ENCODE peak calls at places on chromosomes 6 and 20, in five cellular contexts. P is choroid plexus epithelial cell, H is fibroblast of lung, Q is right lobe of liver, L is omental fat pad. C is an unnamed sample.

GRCh38 chr6:119671105-119671504 is 321.5 kb upstream of the MAN1A1 start:
- DNase-seq in H (no peak), L (no peak), Q (no peak), P (no peak), C (no peak)

GRCh38 chr6:3442444-3443220 is 14.2 kb downstream of the SLC22A23 start:
- DNase-seq in L (no peak), H (peak), P (peak), Q (no peak), C (no peak)

GRCh38 chr6:138393871-138394783 is 9.9 kb upstream of the HEBP2 start:
- DNase-seq in Q (no peak), L (no peak), P (no peak), H (no peak), C (no peak)

GRCh38 chr6:9482030-9482731 is 932.7 kb downstream of the TFAP2A start:
- DNase-seq in L (no peak), Q (no peak), P (peak), H (peak), C (no peak)

GRCh38 chr6:122276637-122277036 is 122.8 kb upstream of the HSF2 start:
- DNase-seq in H (no peak), L (no peak), P (no peak), Q (no peak), C (no peak)

GRCh38 chr6:7050911-7051779 is 56.6 kb upstream of the RREB1 start:
- DNase-seq in H (peak), Q (peak), L (peak), P (peak), C (no peak)

GRCh38 chr6:52663120-52663934 is 7.6 kb upstream of the TMEM14A start:
- DNase-seq in L (no peak), P (peak), Q (no peak), H (peak), C (no peak)

GRCh38 chr6:32932132-32932868 is 8.5 kb downstream of the HLA-DMB start:
- DNase-seq in L (no peak), P (peak), H (peak), Q (no peak), C (no peak)

GRCh38 chr6:157198425-157199279 is 124.7 kb downstream of the TMEM242 start:
- DNase-seq in Q (no peak), L (no peak), P (no peak), H (no peak), C (no peak)

GRCh38 chr6:42295688-42296087 is 78.0 kb upstream of the MRPS10 start:
- DNase-seq in Q (no peak), P (no peak), H (no peak), L (no peak), C (no peak)

GRCh38 chr20:61704661-61705060 is 361.0 kb downstream of the TAF4 start:
- DNase-seq in H (no peak), Q (no peak), L (no peak), P (no peak), C (no peak)

GRCh38 chr6:163965426-163966348 is 551.2 kb downstream of the QKI start:
- DNase-seq in P (peak), L (no peak), Q (no peak), H (peak), C (no peak)

GRCh38 chr20:62694106-62694505 is 14.5 kb upstream of the NTSR1 start:
- DNase-seq in P (no peak), L (no peak), H (no peak), Q (no peak), C (no peak)

GRCh38 chr6:53168516-53169257 is 20.0 kb upstream of the GCM1 start:
- DNase-seq in H (peak), L (no peak), Q (no peak), P (peak), C (no peak)

GRCh38 chr6:39388526-39389371 is 66.2 kb upstream of the KCNK16 start:
- DNase-seq in H (peak), P (no peak), Q (no peak), L (no peak), C (no peak)

GRCh38 chr20:11296221-11296620 is 621.5 kb upstream of the BTBD3 start:
- DNase-seq in Q (no peak), L (no peak), P (no peak), H (no peak), C (no peak)

GRCh38 chr6:164753517-164753916 is 555.9 kb downstream of the C6orf118 start:
- DNase-seq in Q (no peak), P (peak), H (peak), L (no peak), C (no peak)

DNA sequence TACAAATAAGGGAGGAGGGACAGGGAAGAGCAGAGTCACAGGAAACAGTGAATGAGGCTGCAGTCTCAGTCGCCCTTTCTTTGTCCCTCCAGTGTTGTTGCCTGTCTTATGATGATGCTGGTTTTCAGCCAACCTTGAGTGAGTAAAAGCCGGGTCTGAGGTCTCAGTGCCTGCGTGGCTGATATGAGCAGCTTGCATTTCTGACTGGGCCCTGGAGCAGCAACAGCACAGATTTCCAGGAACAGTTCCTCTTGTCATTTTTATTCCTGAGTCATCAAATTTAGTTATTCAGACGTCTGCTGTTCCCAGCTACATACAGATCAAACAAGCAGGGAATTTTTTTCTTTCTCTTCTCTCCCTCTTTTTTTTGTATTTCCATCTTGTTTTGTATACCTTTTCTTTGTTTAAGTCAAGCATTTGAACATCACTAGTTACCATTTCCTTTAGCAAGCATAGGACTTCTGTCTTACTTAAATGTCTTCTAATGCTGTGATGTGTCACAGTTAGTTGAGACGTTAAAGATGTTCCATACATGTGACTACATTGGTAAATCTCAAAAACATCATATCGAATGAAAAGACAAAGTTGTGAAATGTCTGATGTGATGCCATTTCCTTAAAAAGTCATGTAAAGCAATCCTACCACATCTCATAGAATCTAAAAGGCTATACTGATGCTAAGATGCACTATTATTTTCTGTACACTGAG is 26.6 kb downstream of the SLC16A10 start:
- DNase-seq in L (no peak), P (peak), H (peak), Q (peak), C (no peak)
- TF ChIP-seq CTCF in L (no peak), P (no peak), H (no peak), Q (no peak), C (no peak)

DNA sequence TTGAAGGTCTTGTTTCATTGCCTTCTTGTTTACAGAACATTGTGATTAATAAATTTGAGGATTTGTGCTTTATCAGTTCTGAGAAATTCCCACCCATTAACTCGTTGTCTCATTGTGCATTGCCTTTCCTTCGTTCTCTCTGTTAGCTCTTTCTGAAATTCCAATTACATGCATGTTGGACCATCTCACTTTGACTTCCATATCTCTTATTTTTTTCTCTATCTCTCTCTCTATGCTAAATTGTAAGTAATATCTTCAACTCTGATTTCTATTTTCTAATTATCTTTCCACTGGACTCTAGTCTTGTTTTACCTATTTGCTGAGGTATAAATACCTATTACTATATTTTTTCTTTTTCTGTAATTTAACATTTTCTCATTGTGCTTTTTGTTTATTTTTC is 92.3 kb downstream of the SHLD1 start:
- DNase-seq in L (no peak), P (no peak), H (no peak), Q (no peak), C (no peak)
- TF ChIP-seq CTCF in L (no peak), P (no peak), H (no peak), Q (no peak), C (no peak)

DNA sequence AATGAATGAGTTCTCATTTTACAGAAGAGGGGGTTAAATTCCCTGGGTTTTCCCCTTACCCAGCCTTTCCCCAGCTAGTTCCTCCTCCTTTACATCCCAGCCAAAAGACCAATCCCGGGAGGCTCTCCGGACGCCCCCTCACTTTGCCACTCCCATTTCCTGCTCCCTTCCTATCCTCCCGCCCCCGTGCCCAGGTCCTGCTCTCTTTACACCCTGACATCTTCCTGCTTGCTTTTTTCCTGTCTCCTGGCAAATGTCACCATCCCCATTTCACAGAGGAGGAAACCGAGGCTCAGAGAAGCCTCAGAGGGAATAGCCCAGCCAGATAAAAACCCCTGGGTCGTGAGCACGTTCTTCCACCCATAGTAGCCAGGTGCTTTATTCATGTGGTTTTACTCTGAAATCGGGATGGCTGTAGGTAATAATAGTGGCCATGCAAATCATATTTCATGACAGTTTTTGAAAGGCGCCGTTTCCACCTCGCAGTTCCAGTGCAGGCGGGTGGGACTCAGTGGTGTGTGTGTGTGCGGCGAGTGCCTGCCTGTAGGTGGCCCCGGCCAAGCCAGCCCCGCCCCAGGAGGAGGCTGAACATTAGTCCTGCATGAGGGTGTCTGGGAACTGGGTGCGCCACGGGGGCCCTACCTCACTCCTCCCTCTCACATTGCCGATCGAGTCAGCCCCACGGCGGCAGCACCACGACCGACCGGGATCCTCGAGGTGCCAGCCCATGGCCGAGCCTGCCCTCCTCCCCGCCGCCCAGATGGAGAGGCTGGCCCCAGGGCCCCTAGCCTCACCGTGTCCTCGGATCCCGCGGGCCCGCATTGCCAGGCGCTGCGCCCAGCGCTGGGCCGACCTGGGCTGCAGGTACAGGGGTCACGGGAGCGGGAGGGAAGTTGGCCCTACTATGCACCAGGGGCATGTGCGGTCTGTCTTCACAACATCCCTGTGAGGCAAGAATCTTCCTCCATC is at the start of gene ARHGAP40:
- DNase-seq in L (no peak), Q (no peak), H (peak), P (peak), C (no peak)
- TF ChIP-seq CTCF in L (no peak), Q (no peak), H (no peak), P (peak), C (peak)

GRCh38 chr20:9427977-9428607 is 86.3 kb upstream of the LAMP5 start:
- DNase-seq in H (no peak), Q (no peak), L (no peak), P (no peak), C (no peak)
- TF ChIP-seq CTCF in H (no peak), Q (no peak), L (no peak), P (no peak), C (no peak)

DNA sequence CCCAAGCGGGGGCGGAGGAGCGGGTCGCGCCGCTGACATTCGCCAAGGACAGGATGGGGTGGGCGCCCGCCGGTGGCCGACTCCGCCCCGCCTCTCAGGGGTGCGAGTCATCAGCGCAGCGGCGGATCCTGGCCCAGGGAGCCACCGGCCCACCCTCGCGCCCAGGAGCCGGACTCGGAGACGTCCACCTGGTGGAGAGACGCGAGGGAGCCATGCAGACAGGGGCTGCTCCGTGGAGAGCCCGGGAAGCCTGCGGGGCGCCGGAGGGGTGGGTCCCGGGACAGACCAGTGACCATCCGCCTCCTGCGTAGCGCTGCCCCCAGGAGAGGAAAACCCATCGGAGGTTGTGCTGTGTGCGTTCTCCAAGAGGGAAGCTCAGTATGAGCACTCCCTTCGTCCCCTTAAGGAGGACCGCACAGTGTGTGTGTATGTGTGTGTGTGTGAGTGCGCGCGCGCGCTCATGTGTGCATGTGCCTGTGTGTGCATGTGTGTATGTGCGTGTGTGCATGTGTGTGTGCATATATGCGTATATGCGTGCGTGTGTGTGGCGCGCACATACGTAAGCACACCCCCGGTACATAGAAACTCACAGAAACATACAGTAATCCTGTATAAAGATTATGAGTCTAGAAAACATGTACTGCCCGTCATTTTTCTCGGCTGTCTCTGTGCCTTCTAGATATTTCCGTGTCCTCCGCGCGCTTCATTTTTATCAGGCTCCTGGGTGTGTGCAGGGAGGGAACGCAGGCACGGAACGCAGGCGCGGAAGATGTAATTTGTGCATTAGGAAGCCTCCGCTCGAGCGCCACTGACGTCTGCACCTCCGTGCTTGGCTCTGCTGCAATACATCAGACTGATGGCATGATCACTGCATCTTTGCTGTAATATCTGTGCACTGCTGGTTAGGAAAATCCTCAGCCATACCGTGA is 158.9 kb downstream of the TBXT start:
- DNase-seq in H (peak), Q (no peak), P (peak), L (no peak), C (peak)
- TF ChIP-seq CTCF in H (no peak), Q (no peak), P (peak), L (no peak), C (peak)

GRCh38 chr6:13927203-13927602 is 2.5 kb downstream of the RNF182 start:
- DNase-seq in Q (no peak), P (no peak), L (no peak), H (no peak), C (no peak)
- TF ChIP-seq CTCF in Q (no peak), P (no peak), L (no peak), H (no peak), C (peak)

DNA sequence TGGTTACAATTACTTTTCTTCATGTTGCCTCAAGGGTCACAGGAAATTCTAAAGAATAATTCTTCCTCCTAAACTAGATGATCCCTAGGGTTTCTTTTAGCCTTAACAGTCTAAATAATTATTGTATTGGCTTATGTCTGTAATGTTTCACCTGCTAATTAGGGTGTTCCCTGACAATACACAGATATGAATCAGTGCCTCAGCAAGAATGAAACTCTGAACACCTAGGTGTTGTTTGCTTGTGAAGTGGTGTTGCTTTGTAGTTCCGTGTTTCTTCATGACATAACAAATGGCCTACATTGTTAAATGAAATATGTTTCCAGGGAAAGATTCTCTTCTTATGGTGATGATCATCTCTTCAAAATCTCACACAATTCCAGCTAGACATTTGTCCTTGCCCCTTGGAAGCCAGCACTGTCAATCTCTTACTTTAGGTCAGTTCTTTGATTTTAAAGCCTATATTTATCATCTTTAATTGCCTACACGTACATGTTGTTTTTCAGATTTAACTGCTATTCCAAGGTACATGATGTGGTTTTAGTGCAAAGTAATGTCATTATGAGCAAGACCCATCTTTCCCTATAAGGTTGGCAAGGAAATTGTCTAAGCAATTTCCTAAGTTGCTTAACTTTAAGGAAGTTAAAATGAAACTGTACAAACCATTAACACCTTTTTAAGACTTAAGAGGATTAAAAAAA is 112.0 kb downstream of the TBC1D7 start:
- DNase-seq in Q (no peak), L (no peak), H (no peak), P (no peak), C (no peak)
- TF ChIP-seq CTCF in Q (no peak), L (no peak), H (no peak), P (no peak), C (no peak)

GRCh38 chr6:170554086-170554887 is at the start of gene TBP:
- DNase-seq in H (peak), L (peak), P (peak), Q (peak), C (peak)
- TF ChIP-seq CTCF in H (no peak), L (no peak), P (no peak), Q (no peak), C (no peak)

GRCh38 chr20:35560105-35560511 is 18.2 kb downstream of the ERGIC3 start:
- DNase-seq in Q (no peak), P (no peak), H (no peak), L (no peak), C (no peak)

GRCh38 chr20:35561671-35562070 is 19.8 kb downstream of the ERGIC3 start:
- DNase-seq in Q (no peak), L (no peak), P (no peak), H (no peak), C (peak)

GRCh38 chr20:35560541-35560940 is 18.7 kb downstream of the ERGIC3 start:
- DNase-seq in L (no peak), P (no peak), H (no peak), Q (no peak), C (peak)

GRCh38 chr20:35562541-35563110 is 20.7 kb downstream of the ERGIC3 start:
- DNase-seq in P (no peak), L (no peak), Q (no peak), H (no peak), C (peak)

GRCh38 chr20:35561268-35561667 is 19.4 kb downstream of the ERGIC3 start:
- DNase-seq in H (peak), P (peak), Q (no peak), L (no peak), C (peak)
- TF ChIP-seq CTCF in H (peak), P (peak), Q (peak), L (no peak), C (peak)

C was measured in chondrocyte.